ENCODE peak calls at places on chromosomes 12 and 14, in nine cellular contexts. S, D, C, O, V, L, F, T and Q are unnamed samples.

GRCh38 chr12:104263580-104264358 is 39.8 kb upstream of the EID3 start:
- DNase-seq in S (no peak), D (no peak), C (no peak), O (no peak), V (no peak), L (no peak), F (no peak), T (no peak), Q (no peak)

GRCh38 chr12:26339976-26340375 is 144.6 kb downstream of the SSPN start:
- DNase-seq in S (no peak), D (no peak), C (no peak), O (no peak), V (no peak), L (no peak), F (no peak), T (no peak), Q (no peak)

GRCh38 chr12:115507951-115508722 is 769.4 kb downstream of the MED13L start:
- DNase-seq in S (no peak), D (no peak), C (no peak), O (no peak), V (no peak), L (no peak), F (no peak), T (no peak), Q (no peak)

GRCh38 chr14:90986510-90986909 is 73.9 kb downstream of the RPS6KA5 start:
- DNase-seq in S (no peak), D (no peak), C (no peak), O (no peak), V (no peak), L (no peak), F (no peak), T (no peak), Q (no peak)

GRCh38 chr14:52553671-52554575 is 1.3 kb downstream of the GPR137C start:
- DNase-seq in S (peak; percentile 94), D (peak; percentile 91), C (peak; percentile 62), O (peak; percentile 95), V (peak; percentile 5), L (peak; percentile 92), F (peak; percentile 52), T (peak; percentile 83), Q (peak; percentile 92)

GRCh38 chr12:79409562-79409961 is 281.2 kb downstream of the PAWR start:
- DNase-seq in S (no peak), D (no peak), C (no peak), O (no peak), V (no peak), L (no peak), F (no peak), T (no peak), Q (no peak)

GRCh38 chr14:34160619-34161018 is 209.7 kb upstream of the EGLN3 start:
- DNase-seq in S (no peak), D (no peak), C (no peak), O (no peak), V (no peak), L (no peak), F (no peak), T (no peak), Q (no peak)

GRCh38 chr14:101080922-101081593 is 177.5 kb upstream of the RTL1 start:
- DNase-seq in S (no peak), D (no peak), C (no peak), O (no peak), V (no peak), L (no peak), F (no peak), T (no peak), Q (no peak)

GRCh38 chr12:47033797-47034555 is 45.4 kb upstream of the PCED1B start:
- DNase-seq in S (no peak), D (no peak), C (peak; percentile 32), O (no peak), V (no peak), L (no peak), F (no peak), T (peak; percentile 23), Q (no peak)

GRCh38 chr12:116324684-116325664 is 47.5 kb upstream of the MED13L start:
- DNase-seq in S (no peak), D (no peak), C (no peak), O (no peak), V (no peak), L (no peak), F (no peak), T (no peak), Q (no peak)

GRCh38 chr12:111434049-111434448 is 28.3 kb downstream of the SH2B3 start:
- DNase-seq in S (no peak), D (no peak), C (no peak), O (no peak), V (no peak), L (no peak), F (no peak), T (no peak), Q (no peak)

GRCh38 chr12:26698186-26698585 is 134.8 kb downstream of the ITPR2 start:
- DNase-seq in S (no peak), D (no peak), C (no peak), O (no peak), V (no peak), L (no peak), F (no peak), T (no peak), Q (no peak)

GRCh38 chr14:82122678-82123077 is 589.0 kb upstream of the SEL1L start:
- DNase-seq in S (no peak), D (no peak), C (no peak), O (no peak), V (no peak), L (no peak), F (no peak), T (no peak), Q (no peak)

GRCh38 chr14:53380508-53381225 is 227.5 kb upstream of the DDHD1 start:
- DNase-seq in S (no peak), D (no peak), C (no peak), O (no peak), V (no peak), L (no peak), F (no peak), T (no peak), Q (no peak)

GRCh38 chr14:104783484-104784217 is 11.9 kb downstream of the AKT1 start:
- DNase-seq in S (no peak), D (no peak), C (no peak), O (no peak), V (no peak), L (no peak), F (no peak), T (no peak), Q (no peak)
- TF ChIP-seq POLR2A in S (no peak), D (no peak), C (no peak), O (no peak), V (no peak), L (no peak), F (no peak), T (no peak), Q (no peak)

GRCh38 chr12:66405395-66405794 is 103.1 kb downstream of the HELB start:
- DNase-seq in S (no peak), D (no peak), C (no peak), O (no peak), V (no peak), L (no peak), F (no peak), T (no peak), Q (no peak)
- H3K9me3 ChIP-seq in S (no peaks in the 10 kb centered on the region), D (no peaks in the 10 kb centered on the region), C (no peaks in the 10 kb centered on the region), O (no peaks in the 10 kb centered on the region), V (no peaks in the 10 kb centered on the region), L (no peaks in the 10 kb centered on the region), F (no peaks in the 10 kb centered on the region), T (no peaks in the 10 kb centered on the region), Q (no peaks in the 10 kb centered on the region)

GRCh38 chr14:68807987-68808386 is 15.1 kb upstream of the ZFP36L1 start:
- DNase-seq in S (peak; percentile 68), D (peak; percentile 34), C (no peak), O (no peak), V (no peak), L (no peak), F (no peak), T (no peak), Q (peak; percentile 24)

GRCh38 chr14:68809524-68809923 is 16.7 kb upstream of the ZFP36L1 start:
- DNase-seq in S (peak; percentile 64), D (no peak), C (no peak), O (no peak), V (no peak), L (no peak), F (no peak), T (no peak), Q (no peak)

GRCh38 chr14:68810173-68811153 is 17.6 kb upstream of the ZFP36L1 start:
- DNase-seq in S (no peak), D (no peak), C (no peak), O (no peak), V (no peak), L (no peak), F (no peak), T (no peak), Q (no peak)

GRCh38 chr14:68807148-68807600 is 14.3 kb upstream of the ZFP36L1 start:
- DNase-seq in S (peak; percentile 92), D (peak; percentile 60), C (peak; percentile 53), O (no peak), V (no peak), L (peak; percentile 49), F (no peak), T (peak; percentile 65), Q (peak; percentile 83)

GRCh38 chr14:68808696-68809095 is 15.8 kb upstream of the ZFP36L1 start:
- DNase-seq in S (peak; percentile 69), D (no peak), C (no peak), O (no peak), V (no peak), L (no peak), F (no peak), T (no peak), Q (no peak)
- H3K27ac ChIP-seq in S (peak overlapping the region; percentile 91), D (peak overlapping the region; percentile 75), C (peak overlapping the region; percentile 86), O (no peak overlapping the region), V (no peak overlapping the region), L (no peak overlapping the region), F (no peak overlapping the region), T (no peak overlapping the region), Q (no peak overlapping the region)

DNA sequence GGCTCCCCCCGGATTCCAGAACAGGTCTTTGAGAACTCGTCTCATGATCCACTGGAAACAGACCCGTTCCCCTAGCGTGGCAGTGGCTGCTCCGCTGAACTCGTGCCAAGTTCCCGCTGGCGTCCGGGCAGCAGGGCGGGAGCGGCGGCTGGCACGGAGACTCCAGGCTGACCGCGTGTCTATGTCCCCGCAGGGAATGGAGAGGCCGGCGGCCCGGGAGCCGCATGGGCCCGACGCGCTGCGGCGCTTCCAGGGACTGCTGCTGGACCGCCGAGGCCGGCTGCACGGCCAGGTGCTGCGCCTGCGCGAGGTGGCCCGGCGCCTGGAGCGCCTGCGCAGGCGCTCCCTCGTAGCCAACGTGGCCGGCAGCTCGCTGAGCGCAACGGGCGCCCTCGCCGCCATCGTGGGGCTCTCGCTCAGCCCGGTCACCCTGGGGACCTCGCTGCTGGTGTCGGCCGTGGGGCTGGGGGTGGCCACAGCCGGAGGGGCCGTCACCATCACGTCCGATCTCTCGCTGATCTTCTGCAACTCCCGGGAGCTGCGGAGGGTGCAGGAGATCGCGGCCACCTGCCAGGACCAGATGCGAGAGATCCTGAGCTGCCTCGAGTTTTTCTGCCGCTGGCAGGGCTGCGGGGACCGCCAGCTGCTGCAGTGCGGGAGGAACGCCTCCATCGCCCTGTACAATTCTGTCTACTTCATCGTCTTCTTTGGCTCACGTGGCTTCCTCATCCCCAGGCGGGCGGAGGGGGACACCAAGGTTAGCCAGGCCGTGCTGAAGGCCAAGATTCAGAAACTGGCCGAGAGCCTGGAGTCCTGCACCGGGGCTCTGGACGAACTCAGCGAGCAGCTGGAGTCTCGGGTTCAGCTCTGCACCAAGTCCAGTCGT is 1.5 kb downstream of the APOLD1 start:
- DNase-seq in S (peak; percentile 90), D (peak; percentile 87), C (peak; percentile 87), O (peak; percentile 90), V (no peak), L (peak; percentile 82), F (no peak), T (peak; percentile 84), Q (peak; percentile 89)
- TF ChIP-seq POLR2A in S (peak; percentile 15), D (peak; percentile 67), C (peak; percentile 89), O (peak; percentile 90), V (peak; percentile 93), L (peak; percentile 83), F (no peak), T (peak; percentile 77), Q (peak; percentile 79)